ENCODE peak calls at places on chromosome 19, in five cellular contexts. L, X, H, B and S are unnamed samples.
A peak's percentile ranks its signal among the peaks of the same experiment; 100 is the strongest.

GRCh38 chr19:45598267-45599011 is 3.6 kb downstream of the GPR4 start:
- DNase-seq in L (no peak), X (no peak), H (peak; percentile 53), B (no peak), S (no peak)

GRCh38 chr19:11230621-11231386 is 8.6 kb upstream of the ANGPTL8 start:
- DNase-seq in L (no peak), X (no peak), H (no peak), B (no peak), S (no peak)

GRCh38 chr19:33177417-33177976 is 16.6 kb upstream of the LRP3 start:
- DNase-seq in L (no peak), X (peak; percentile 72), H (no peak), B (no peak), S (peak; percentile 85)

GRCh38 chr19:29671393-29672076 is 6.3 kb downstream of the PLEKHF1 start:
- DNase-seq in L (peak; percentile 74), X (no peak), H (peak; percentile 86), B (no peak), S (peak; percentile 84)

GRCh38 chr19:49851456-49852259 is 699 bp downstream of the PTOV1 start:
- DNase-seq in L (peak; percentile 27), X (peak; percentile 56), H (no peak), B (no peak), S (no peak)

GRCh38 chr19:10517361-10517759 is at the start of gene S1PR5:
- DNase-seq in L (no peak), X (no peak), H (peak; percentile 38), B (no peak), S (no peak)

GRCh38 chr19:6219147-6219525 is 60.6 kb downstream of the MLLT1 start:
- DNase-seq in L (no peak), X (no peak), H (no peak), B (no peak), S (no peak)

GRCh38 chr19:4014541-4015491 is 7.3 kb downstream of the PIAS4 start:
- DNase-seq in L (peak; percentile 18), X (peak; percentile 84), H (peak; percentile 84), B (no peak), S (peak; percentile 34)

GRCh38 chr19:44776402-44777096 is 1.1 kb upstream of the CBLC start:
- DNase-seq in L (no peak), X (no peak), H (no peak), B (no peak), S (no peak)

GRCh38 chr19:49712397-49712859 is 21.5 kb downstream of the CPT1C start:
- DNase-seq in L (no peak), X (peak; percentile 26), H (peak; percentile 74), B (no peak), S (no peak)

GRCh38 chr19:46791944-46792343 is 3.5 kb upstream of the SLC1A5 start:
- DNase-seq in L (peak; percentile 6), X (no peak), H (no peak), B (no peak), S (peak; percentile 80)

GRCh38 chr19:32876919-32877285 is 7.3 kb upstream of the SLC7A9 start:
- DNase-seq in L (no peak), X (no peak), H (no peak), B (no peak), S (no peak)

GRCh38 chr19:4233282-4233853 is 4.0 kb downstream of the EBI3 start:
- DNase-seq in L (peak; percentile 49), X (peak; percentile 38), H (peak; percentile 31), B (no peak), S (peak; percentile 46)

GRCh38 chr19:47663911-47664771 is 49.1 kb upstream of the EHD2 start:
- DNase-seq in L (no peak), X (peak; percentile 90), H (peak; percentile 88), B (peak; percentile 51), S (no peak)

GRCh38 chr19:46674416-46675178 is 13.6 kb upstream of the DACT3 start:
- DNase-seq in L (no peak), X (no peak), H (no peak), B (no peak), S (no peak)

GRCh38 chr19:49142866-49143335 is 12.3 kb downstream of the HRC start:
- DNase-seq in L (no peak), X (peak; percentile 94), H (peak; percentile 96), B (no peak), S (peak; percentile 22)

GRCh38 chr19:6227156-6227940 is 52.4 kb downstream of the MLLT1 start:
- DNase-seq in L (no peak), X (no peak), H (no peak), B (no peak), S (no peak)

GRCh38 chr19:41997851-41998229 is 3.8 kb upstream of the ATP1A3 start:
- DNase-seq in L (no peak), X (no peak), H (no peak), B (no peak), S (no peak)

GRCh38 chr19:18427080-18427751 is 8.0 kb downstream of the SSBP4 start:
- DNase-seq in L (no peak), X (no peak), H (no peak), B (no peak), S (no peak)
- H3K4me1 ChIP-seq in L (peaks cover 66% of the 10 kb centered on the region), X (peaks cover 20% of the 10 kb centered on the region), H (peaks cover 39% of the 10 kb centered on the region), B (peaks cover 42% of the 10 kb centered on the region), S (peaks cover 78% of the 10 kb centered on the region)

GRCh38 chr19:39003188-39003587 is 27.6 kb upstream of the FBXO17 start:
- DNase-seq in L (no peak), X (no peak), H (no peak), B (no peak), S (no peak)
- H3K27me3 ChIP-seq in L (no peaks in the 10 kb centered on the region), X (no peaks in the 10 kb centered on the region), H (no peaks in the 10 kb centered on the region), B (no peaks in the 10 kb centered on the region), S (no peaks in the 10 kb centered on the region)

GRCh38 chr19:1219786-1220451 is 14.3 kb downstream of the STK11 start:
- DNase-seq in L (no peak), X (no peak), H (no peak), B (no peak), S (no peak)
- H3K4me1 ChIP-seq in L (no peaks in the 10 kb centered on the region), X (peaks cover 23% of the 10 kb centered on the region), H (peaks cover 54% of the 10 kb centered on the region), B (peaks cover 44% of the 10 kb centered on the region), S (no peaks in the 10 kb centered on the region)

GRCh38 chr19:54429545-54430227 is 14.4 kb downstream of the TTYH1 start:
- DNase-seq in L (no peak), X (no peak), H (no peak), B (no peak), S (no peak)

GRCh38 chr19:54432144-54432738 is 16.8 kb upstream of the LENG8 start:
- DNase-seq in L (no peak), X (no peak), H (no peak), B (no peak), S (no peak)

GRCh38 chr19:54429176-54429495 is 13.9 kb downstream of the TTYH1 start:
- DNase-seq in L (no peak), X (no peak), H (no peak), B (no peak), S (no peak)

GRCh38 chr19:54430306-54431254 is 15.3 kb downstream of the TTYH1 start:
- DNase-seq in L (peak; percentile 33), X (peak; percentile 31), H (no peak), B (no peak), S (peak; percentile 24)

DNA sequence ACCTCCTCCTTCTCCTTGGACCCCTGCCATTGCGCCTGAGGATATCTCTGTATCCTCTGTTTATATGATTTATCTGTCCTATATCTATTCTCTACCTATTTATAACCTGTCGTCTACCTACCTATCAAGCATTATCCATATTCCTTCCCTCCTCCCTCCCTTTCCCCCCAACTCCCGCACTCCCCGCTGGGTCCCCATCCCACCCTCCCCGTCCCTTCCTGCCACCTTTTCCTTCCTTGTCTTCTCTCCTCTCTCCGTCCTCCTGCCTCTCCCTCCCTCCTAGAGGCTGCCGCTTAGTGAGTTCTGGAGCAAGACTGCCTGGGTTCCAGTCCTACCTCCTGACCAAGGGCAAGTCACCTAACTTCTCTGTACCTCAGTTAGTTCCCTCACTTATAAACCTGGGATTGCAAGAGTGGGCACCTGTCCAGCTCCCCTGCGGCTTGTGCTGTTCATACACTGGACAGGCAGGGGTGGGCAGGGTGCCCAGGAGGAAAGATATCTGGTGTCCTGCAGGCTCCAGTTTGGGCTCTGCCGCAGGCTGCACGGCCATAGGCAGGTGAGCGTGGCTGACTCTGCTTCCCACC is 16.1 kb downstream of the TTYH1 start:
- DNase-seq in L (no peak), X (peak; percentile 49), H (peak; percentile 64), B (no peak), S (no peak)
- H3K27me3 ChIP-seq in L (no peaks in the 10 kb centered on the region), X (peaks cover 11% of the 10 kb centered on the region), H (peaks cover 6% of the 10 kb centered on the region), B (no peaks in the 10 kb centered on the region), S (peaks cover 9% of the 10 kb centered on the region)

GRCh38 chr19:34367424-34367957 is 2.5 kb downstream of the GPI start:
- DNase-seq in L (no peak), X (no peak), H (no peak), B (no peak), S (no peak)
- H3K4me1 ChIP-seq in L (peaks cover 23% of the 10 kb centered on the region), X (peaks cover 43% of the 10 kb centered on the region), H (peaks cover 39% of the 10 kb centered on the region), B (peaks cover 11% of the 10 kb centered on the region), S (peaks cover 36% of the 10 kb centered on the region)

GRCh38 chr19:54421521-54421920 is 6.3 kb downstream of the TTYH1 start:
- DNase-seq in L (no peak), X (no peak), H (no peak), B (no peak), S (no peak)
- H3K27me3 ChIP-seq in L (peaks cover 5% of the 10 kb centered on the region), X (peaks cover 24% of the 10 kb centered on the region), H (peaks cover 29% of the 10 kb centered on the region), B (no peaks in the 10 kb centered on the region), S (peaks cover 6% of the 10 kb centered on the region)

DNA sequence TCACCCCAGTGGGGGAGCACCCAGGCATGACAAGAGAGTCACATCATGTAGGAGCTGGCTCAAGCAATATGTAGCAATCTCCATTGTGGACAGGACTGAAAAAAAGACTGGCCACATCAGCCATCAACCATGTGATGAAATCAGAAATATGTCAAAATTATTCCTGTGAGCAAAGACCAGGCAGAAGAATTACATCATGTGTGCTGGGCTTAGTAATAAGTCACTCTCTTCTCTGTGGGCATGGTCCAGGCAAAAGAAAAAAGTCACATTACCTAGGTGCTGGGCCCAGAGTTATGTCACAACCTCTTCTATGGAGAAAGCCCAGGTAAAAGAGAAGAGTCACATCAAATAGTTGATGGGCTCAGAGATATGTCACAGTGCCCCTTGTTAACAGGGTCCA is 28.3 kb upstream of the ZNF729 start:
- DNase-seq in L (no peak), X (no peak), H (no peak), B (no peak), S (no peak)
- H3K4me1 ChIP-seq in L (no peaks in the 10 kb centered on the region), X (no peaks in the 10 kb centered on the region), H (no peaks in the 10 kb centered on the region), B (no peaks in the 10 kb centered on the region), S (no peaks in the 10 kb centered on the region)